ENCODE peak calls at places on chromosomes 13 and 19, in eight cellular contexts. M is GM12891; F is T-helper 2 cell; J is activated naive CD4-positive, alpha-beta T cell treated with Interleukin-2 at 50 U/mL for 16 hours; R is left ventricle myocardium superior; Y is foreskin melanocyte; D is hypothalamus; N is endothelial cell of umbilical vein. Z is an unnamed sample.

GRCh38 chr13:93344048-93344447 is 117.4 kb downstream of the GPC6 start:
- DNase-seq in M (no peak), F (no peak), J (no peak), R (no peak), Y (no peak), D (no peak), N (no peak), Z (no peak)

GRCh38 chr19:49328741-49329140 is 3.8 kb upstream of the SLC6A16 start:
- DNase-seq in M (no peak), F (no peak), J (no peak), R (no peak), Y (no peak), D (no peak), N (no peak), Z (no peak)

GRCh38 chr19:1270168-1270853 is 1.2 kb downstream of the CIRBP start:
- DNase-seq in M (no peak), F (no peak), J (peak), R (no peak), Y (no peak), D (no peak), N (no peak), Z (no peak)

GRCh38 chr13:94433055-94433947 is 46.2 kb downstream of the DCT start:
- DNase-seq in M (no peak), F (no peak), J (no peak), R (peak), Y (no peak), D (no peak), N (peak), Z (no peak)

GRCh38 chr19:48085077-48085476 is 25.5 kb downstream of the PLA2G4C start:
- DNase-seq in M (no peak), F (no peak), J (no peak), R (no peak), Y (peak), D (no peak), N (no peak), Z (no peak)

GRCh38 chr13:29304148-29304547 is 291.3 kb downstream of the SLC7A1 start:
- DNase-seq in M (no peak), F (no peak), J (no peak), R (no peak), Y (no peak), D (no peak), N (no peak), Z (no peak)

GRCh38 chr19:9641810-9642209 is 20.8 kb upstream of the ZNF561 start:
- DNase-seq in M (no peak), F (no peak), J (no peak), R (no peak), Y (no peak), D (no peak), N (no peak), Z (no peak)

GRCh38 chr13:87274209-87274819 is 396.9 kb upstream of the SLITRK5 start:
- DNase-seq in M (peak), F (no peak), J (no peak), R (no peak), Y (peak), D (no peak), N (no peak), Z (no peak)

GRCh38 chr13:44768775-44769578 is 192.8 kb upstream of the TSC22D1 start:
- DNase-seq in M (no peak), F (no peak), J (peak), R (no peak), Y (no peak), D (no peak), N (no peak), Z (no peak)

GRCh38 chr13:109529964-109530363 is 256.4 kb downstream of the IRS2 start:
- DNase-seq in M (no peak), F (no peak), J (no peak), R (no peak), Y (no peak), D (no peak), N (no peak), Z (no peak)

GRCh38 chr19:58054792-58055482 is 4.1 kb upstream of the ZNF135 start:
- DNase-seq in M (no peak), F (no peak), J (no peak), R (peak), Y (no peak), D (peak), N (no peak), Z (peak)

GRCh38 chr13:96769874-96770273 is 224.4 kb downstream of the OXGR1 start:
- DNase-seq in M (no peak), F (no peak), J (no peak), R (no peak), Y (no peak), D (no peak), N (no peak), Z (no peak)

GRCh38 chr19:28829762-28830161 is 383.2 kb downstream of the UQCRFS1 start:
- DNase-seq in M (no peak), F (no peak), J (no peak), R (peak), Y (no peak), D (no peak), N (no peak), Z (no peak)

GRCh38 chr13:38763446-38764381 is 76.8 kb downstream of the FREM2 start:
- DNase-seq in M (no peak), F (no peak), J (no peak), R (no peak), Y (peak), D (no peak), N (peak), Z (peak)

GRCh38 chr13:112928958-112929777 is 39.8 kb upstream of the MCF2L start:
- DNase-seq in M (no peak), F (no peak), J (no peak), R (no peak), Y (peak), D (no peak), N (peak), Z (no peak)

GRCh38 chr19:7505288-7505681 is 10.6 kb upstream of the ZNF358 start:
- DNase-seq in M (no peak), F (no peak), J (no peak), R (no peak), Y (no peak), D (no peak), N (no peak), Z (no peak)

GRCh38 chr19:49987159-49987698 is 26.3 kb upstream of the SIGLEC11 start:
- DNase-seq in M (peak), F (peak), J (peak), R (peak), Y (peak), D (no peak), N (peak), Z (no peak)

GRCh38 chr13:111431241-111431640 is 110.8 kb downstream of the TEX29 start:
- DNase-seq in M (no peak), F (no peak), J (no peak), R (no peak), Y (no peak), D (no peak), N (no peak), Z (no peak)

GRCh38 chr13:85544756-85545155 is 254.5 kb downstream of the SLITRK6 start:
- DNase-seq in M (no peak), F (no peak), J (no peak), R (no peak), Y (no peak), D (no peak), N (no peak), Z (no peak)

GRCh38 chr13:73934215-73934623 is 200.0 kb downstream of the KLF12 start:
- DNase-seq in M (no peak), F (no peak), J (no peak), R (no peak), Y (no peak), D (no peak), N (peak), Z (no peak)

GRCh38 chr13:47858678-47859050 is 142.4 kb downstream of the SUCLA2 start:
- DNase-seq in M (no peak), F (no peak), J (no peak), R (no peak), Y (no peak), D (no peak), N (no peak), Z (no peak)

GRCh38 chr19:17049711-17050280 is 23.2 kb upstream of the CPAMD8 start:
- DNase-seq in M (no peak), F (no peak), J (no peak), R (no peak), Y (no peak), D (no peak), N (peak), Z (no peak)

GRCh38 chr19:4363571-4364304 is 20.4 kb downstream of the MPND start:
- DNase-seq in M (no peak), F (no peak), J (no peak), R (no peak), Y (no peak), D (no peak), N (no peak), Z (no peak)

GRCh38 chr13:20446900-20447299 is 78.8 kb downstream of the CRYL1 start:
- DNase-seq in M (no peak), F (no peak), J (no peak), R (no peak), Y (no peak), D (no peak), N (no peak), Z (no peak)

GRCh38 chr13:113990321-113990837 is 16.5 kb upstream of the C13orf46 start:
- DNase-seq in M (no peak), F (no peak), J (no peak), R (no peak), Y (no peak), D (no peak), N (no peak), Z (no peak)

GRCh38 chr13:45521292-45521691 is 56.6 kb downstream of the COG3 start:
- DNase-seq in M (no peak), F (no peak), J (no peak), R (no peak), Y (no peak), D (no peak), N (no peak), Z (no peak)

GRCh38 chr13:80473695-80474094 is 132.8 kb upstream of the SPRY2 start:
- DNase-seq in M (no peak), F (no peak), J (no peak), R (no peak), Y (no peak), D (no peak), N (peak), Z (no peak)

GRCh38 chr19:12759686-12760085 is 8.1 kb downstream of the BEST2 start:
- DNase-seq in M (no peak), F (no peak), J (no peak), R (no peak), Y (no peak), D (no peak), N (no peak), Z (no peak)

GRCh38 chr19:38455031-38455430 is 21.5 kb downstream of the RYR1 start:
- DNase-seq in M (no peak), F (no peak), J (no peak), R (no peak), Y (no peak), D (no peak), N (no peak), Z (no peak)

GRCh38 chr13:23468811-23469210 is 35.3 kb upstream of the SACS start:
- DNase-seq in M (no peak), F (no peak), J (no peak), R (no peak), Y (no peak), D (no peak), N (no peak), Z (no peak)

GRCh38 chr19:1935484-1936208 is 5.3 kb upstream of the CSNK1G2 start:
- DNase-seq in M (no peak), F (no peak), J (peak), R (no peak), Y (peak), D (peak), N (peak), Z (no peak)